ENCODE peak calls at places on chromosomes 12 and 14, in seven cellular contexts. U, P, N, V, W, Z and X are unnamed samples. For H3K9me3, the result is how much of the 10 kb centered on the place peaks cover.

GRCh38 chr12:19759229-19759628 is 319.9 kb downstream of the AEBP2 start:
- DNase-seq in U (no peak), P (no peak), N (no peak), V (no peak), W (no peak), Z (no peak), X (no peak)

GRCh38 chr14:77203611-77204456 is 22.2 kb downstream of the TMEM63C start:
- DNase-seq in U (no peak), P (no peak), N (no peak), V (no peak), W (no peak), Z (no peak), X (no peak)

GRCh38 chr14:61889914-61890351 is 127.7 kb downstream of the SNAPC1 start:
- DNase-seq in U (no peak), P (no peak), N (no peak), V (no peak), W (no peak), Z (peak), X (no peak)

GRCh38 chr12:75087656-75088055 is 122.0 kb downstream of the KCNC2 start:
- DNase-seq in U (no peak), P (no peak), N (no peak), V (no peak), W (no peak), Z (no peak), X (no peak)

GRCh38 chr14:69606258-69606657 is 5.1 kb upstream of the SUSD6 start:
- DNase-seq in U (no peak), P (peak), N (no peak), V (no peak), W (no peak), Z (no peak), X (no peak)

GRCh38 chr14:92412912-92413311 is 89.9 kb downstream of the SLC24A4 start:
- DNase-seq in U (no peak), P (no peak), N (no peak), V (no peak), W (no peak), Z (no peak), X (no peak)

GRCh38 chr12:57133916-57134315 is 5.6 kb downstream of the LRP1 start:
- DNase-seq in U (no peak), P (no peak), N (no peak), V (no peak), W (no peak), Z (no peak), X (peak)

GRCh38 chr12:64180951-64181350 is 41.1 kb downstream of the KICS2 start:
- DNase-seq in U (peak), P (no peak), N (no peak), V (no peak), W (no peak), Z (no peak), X (no peak)

GRCh38 chr12:1592444-1593231 is 1.7 kb downstream of the FBXL14 start:
- DNase-seq in U (no peak), P (no peak), N (no peak), V (no peak), W (no peak), Z (no peak), X (peak)

GRCh38 chr12:916240-916639 is 33.3 kb downstream of the RAD52 start:
- DNase-seq in U (no peak), P (no peak), N (no peak), V (no peak), W (no peak), Z (no peak), X (no peak)

GRCh38 chr12:31781894-31782540 is 53.2 kb upstream of the AMN1 start:
- DNase-seq in U (no peak), P (no peak), N (no peak), V (no peak), W (no peak), Z (no peak), X (no peak)

GRCh38 chr12:6956332-6956727 is 5.2 kb downstream of the PTPN6 start:
- DNase-seq in U (no peak), P (no peak), N (no peak), V (no peak), W (no peak), Z (no peak), X (peak)

GRCh38 chr12:90305379-90305778 is 596.7 kb upstream of the ATP2B1 start:
- DNase-seq in U (no peak), P (no peak), N (no peak), V (no peak), W (no peak), Z (no peak), X (no peak)

GRCh38 chr12:12081836-12082497 is 11.2 kb downstream of the BCL2L14 start:
- DNase-seq in U (peak), P (peak), N (no peak), V (no peak), W (no peak), Z (peak), X (no peak)

GRCh38 chr12:53484686-53485567 is 14.3 kb downstream of the MAP3K12 start:
- DNase-seq in U (no peak), P (no peak), N (no peak), V (no peak), W (no peak), Z (no peak), X (peak)

GRCh38 chr12:44694027-44694426 is 182.1 kb downstream of the NELL2 start:
- DNase-seq in U (no peak), P (no peak), N (no peak), V (no peak), W (no peak), Z (no peak), X (no peak)

GRCh38 chr14:72892103-72892878 is 1.6 kb downstream of the DPF3 start:
- DNase-seq in U (no peak), P (no peak), N (no peak), V (no peak), W (no peak), Z (no peak), X (no peak)

GRCh38 chr14:94180655-94181271 is 6.6 kb downstream of the PPP4R4 start:
- DNase-seq in U (no peak), P (peak), N (no peak), V (no peak), W (no peak), Z (peak), X (no peak)

GRCh38 chr12:24778486-24779304 is 170.2 kb downstream of the BCAT1 start:
- DNase-seq in U (peak), P (peak), N (no peak), V (no peak), W (no peak), Z (peak), X (no peak)

GRCh38 chr14:61152851-61153364 is 128.2 kb downstream of the TMEM30B start:
- DNase-seq in U (no peak), P (peak), N (no peak), V (no peak), W (no peak), Z (no peak), X (no peak)

GRCh38 chr12:113555226-113555625 is 83.6 kb upstream of the LHX5 start:
- DNase-seq in U (no peak), P (no peak), N (no peak), V (no peak), W (no peak), Z (no peak), X (no peak)

GRCh38 chr12:104276192-104277131 is 27.1 kb upstream of the EID3 start:
- DNase-seq in U (no peak), P (no peak), N (no peak), V (no peak), W (no peak), Z (no peak), X (no peak)

GRCh38 chr12:104698871-104699270 is 242.1 kb downstream of the CHST11 start:
- DNase-seq in U (no peak), P (no peak), N (no peak), V (no peak), W (no peak), Z (no peak), X (peak)

GRCh38 chr12:50635356-50635755 is 128.5 kb upstream of the ATF1 start:
- DNase-seq in U (no peak), P (no peak), N (no peak), V (no peak), W (peak), Z (no peak), X (no peak)

GRCh38 chr12:103503546-103504480 is 8.0 kb upstream of the C12orf42 start:
- DNase-seq in U (no peak), P (peak), N (no peak), V (no peak), W (peak), Z (no peak), X (no peak)

GRCh38 chr12:39386335-39386734 is 56.6 kb downstream of the KIF21A start:
- DNase-seq in U (no peak), P (no peak), N (no peak), V (no peak), W (no peak), Z (no peak), X (no peak)

GRCh38 chr12:78018939-78019338 is 188.2 kb downstream of the NAV3 start:
- DNase-seq in U (no peak), P (peak), N (no peak), V (no peak), W (no peak), Z (no peak), X (no peak)

GRCh38 chr14:104735830-104736642 is 12.0 kb downstream of the ADSS1 start:
- DNase-seq in U (no peak), P (peak), N (peak), V (no peak), W (peak), Z (no peak), X (peak)

DNA sequence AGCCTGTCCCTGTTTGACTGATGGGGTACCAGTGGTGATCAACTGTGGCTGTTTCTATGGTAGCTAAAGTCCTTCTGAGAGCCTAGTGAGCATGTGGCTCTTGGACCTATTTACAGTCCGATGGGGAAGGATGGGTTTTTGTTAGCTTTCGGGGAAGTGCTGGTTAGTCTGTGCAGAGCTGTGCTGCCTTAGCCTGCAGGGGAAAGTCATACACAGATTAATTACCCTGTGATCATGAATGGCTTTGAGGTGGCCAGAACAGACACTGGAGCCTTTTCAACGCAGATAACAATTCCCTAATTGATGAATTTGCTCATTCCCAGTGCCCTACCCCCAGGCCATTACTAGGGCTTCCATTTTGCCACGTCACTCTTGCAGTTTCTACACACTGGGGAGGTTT is 99.7 kb downstream of the WSCD2 start:
- DNase-seq in U (no peak), P (no peak), N (no peak), V (no peak), W (no peak), Z (no peak), X (no peak)
- H3K9me3 ChIP-seq in U (under half), P (under half), N (under half), V (under half), W (under half), Z (under half), X (under half)

GRCh38 chr12:117022465-117022864 is 76.8 kb downstream of the TESC start:
- DNase-seq in U (no peak), P (no peak), N (no peak), V (no peak), W (peak), Z (no peak), X (peak)
- TF ChIP-seq POLR2AphosphoS5 in U (no peak), P (no peak), N (no peak), V (no peak), W (no peak), Z (no peak), X (no peak)

GRCh38 chr12:22682663-22683062 is 57.7 kb downstream of the ETNK1 start:
- DNase-seq in U (no peak), P (no peak), N (no peak), V (no peak), W (no peak), Z (no peak), X (no peak)

GRCh38 chr12:22684124-22684523 is 59.2 kb downstream of the ETNK1 start:
- DNase-seq in U (no peak), P (no peak), N (no peak), V (no peak), W (no peak), Z (no peak), X (no peak)

GRCh38 chr12:22687677-22688076 is 62.7 kb downstream of the ETNK1 start:
- DNase-seq in U (no peak), P (no peak), N (no peak), V (no peak), W (no peak), Z (peak), X (no peak)

GRCh38 chr12:22683131-22683530 is 58.2 kb downstream of the ETNK1 start:
- DNase-seq in U (no peak), P (peak), N (no peak), V (no peak), W (no peak), Z (no peak), X (no peak)

DNA sequence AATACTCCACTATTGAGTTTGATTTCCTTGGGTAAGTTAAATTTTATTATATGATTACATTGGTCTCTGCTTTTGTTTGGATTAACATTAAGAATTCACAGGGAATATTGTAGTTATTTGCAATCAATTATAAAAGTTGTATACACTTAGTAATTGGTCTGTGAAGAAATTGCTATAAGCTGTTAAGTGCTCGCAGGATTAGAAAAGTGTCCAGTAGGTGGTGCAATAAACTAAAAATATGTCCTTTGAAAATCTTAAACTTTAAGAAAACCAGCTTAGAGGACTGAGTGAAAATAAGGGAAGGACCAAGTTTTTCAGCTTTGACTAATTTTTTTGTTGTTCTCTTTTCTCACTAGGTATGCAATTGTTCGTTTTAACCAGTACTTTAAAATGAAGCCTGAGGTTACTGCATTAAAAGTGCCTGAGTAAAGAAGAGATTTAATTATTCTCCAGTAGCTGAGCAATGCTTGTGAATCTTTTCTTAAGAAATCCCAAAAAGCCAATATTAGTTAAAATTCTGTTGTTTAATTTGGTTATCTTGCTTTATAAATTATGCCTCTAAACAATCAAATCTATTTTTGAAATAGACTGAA is 59.7 kb downstream of the ETNK1 start:
- DNase-seq in U (no peak), P (peak), N (no peak), V (no peak), W (no peak), Z (peak), X (no peak)
- H3K9me3 ChIP-seq in U (under half), P (under half), N (under half), V (under half), W (under half), Z (under half), X (under half)

GRCh38 chr12:107103516-107103915 is 10.2 kb upstream of the CRY1 start:
- DNase-seq in U (no peak), P (no peak), N (no peak), V (no peak), W (no peak), Z (no peak), X (no peak)
- TF ChIP-seq POLR2AphosphoS5 in U (no peak), P (no peak), N (no peak), V (no peak), W (no peak), Z (no peak), X (no peak)

GRCh38 chr14:105947599-105947998 is 421.2 kb downstream of the TMEM121 start:
- DNase-seq in U (no peak), P (no peak), N (no peak), V (no peak), W (no peak), Z (no peak), X (no peak)
- H3K9me3 ChIP-seq in U (under half), P (under half), N (under half), V (half or more), W (under half), Z (under half), X (under half)